ENCODE peak calls at places on chromosomes 3 and 15, in seven cellular contexts. L, X, N, W, J, Q and O are unnamed samples.

GRCh38 chr3:25587094-25587493 is 77.6 kb downstream of the TOP2B start:
- DNase-seq in L (no peak), X (no peak), N (no peak), W (no peak), J (no peak), Q (no peak), O (no peak)

GRCh38 chr3:60552581-60552980 is 698.7 kb downstream of the FHIT start:
- DNase-seq in L (no peak), X (no peak), N (no peak), W (no peak), J (no peak), Q (no peak), O (no peak)

GRCh38 chr3:185152433-185153169 is at the start of gene C3orf70:
- DNase-seq in L (peak), X (peak), N (no peak), W (peak), J (no peak), Q (peak), O (peak)

GRCh38 chr3:45464336-45464809 is 76.0 kb downstream of the LARS2 start:
- DNase-seq in L (peak), X (no peak), N (no peak), W (peak), J (no peak), Q (no peak), O (peak)

GRCh38 chr3:100269410-100270217 is 8.8 kb downstream of the TBC1D23 start:
- DNase-seq in L (no peak), X (no peak), N (peak), W (no peak), J (peak), Q (no peak), O (no peak)

GRCh38 chr15:99105516-99106341 is 849 bp downstream of the SYNM start:
- DNase-seq in L (no peak), X (peak), N (no peak), W (no peak), J (no peak), Q (peak), O (peak)

GRCh38 chr3:99131876-99132275 is 230.4 kb upstream of the DCBLD2 start:
- DNase-seq in L (no peak), X (no peak), N (no peak), W (no peak), J (no peak), Q (no peak), O (no peak)

GRCh38 chr3:107716734-107717133 is 194.0 kb downstream of the BBX start:
- DNase-seq in L (no peak), X (no peak), N (no peak), W (no peak), J (no peak), Q (no peak), O (no peak)

GRCh38 chr3:126419886-126420786 is 25.4 kb downstream of the CFAP100 start:
- DNase-seq in L (peak), X (peak), N (no peak), W (no peak), J (no peak), Q (peak), O (no peak)

GRCh38 chr3:15636028-15636709 is 34.6 kb downstream of the BTD start:
- DNase-seq in L (no peak), X (no peak), N (peak), W (no peak), J (no peak), Q (no peak), O (no peak)

GRCh38 chr3:86702381-86702958 is 288.5 kb downstream of the VGLL3 start:
- DNase-seq in L (peak), X (no peak), N (no peak), W (no peak), J (no peak), Q (no peak), O (no peak)

GRCh38 chr15:88610756-88611231 is 10.3 kb upstream of the AEN start:
- DNase-seq in L (no peak), X (no peak), N (no peak), W (no peak), J (no peak), Q (no peak), O (no peak)

GRCh38 chr3:197295871-197296270 is 2.5 kb downstream of the DLG1 start:
- DNase-seq in L (no peak), X (no peak), N (no peak), W (no peak), J (no peak), Q (no peak), O (no peak)

GRCh38 chr3:27675287-27675686 is 46.8 kb downstream of the EOMES start:
- DNase-seq in L (no peak), X (no peak), N (no peak), W (no peak), J (no peak), Q (no peak), O (no peak)

GRCh38 chr3:49906004-49906860 is 2.6 kb upstream of the MST1R start:
- DNase-seq in L (peak), X (no peak), N (peak), W (no peak), J (no peak), Q (peak), O (peak)

GRCh38 chr3:127761101-127761802 is 61.1 kb downstream of the MGLL start:
- DNase-seq in L (no peak), X (no peak), N (no peak), W (no peak), J (no peak), Q (no peak), O (peak)

GRCh38 chr15:91224750-91225380 is 124.8 kb downstream of the SV2B start:
- DNase-seq in L (peak), X (no peak), N (peak), W (no peak), J (peak), Q (no peak), O (no peak)

GRCh38 chr3:20352547-20353164 is 166.7 kb upstream of the SGO1 start:
- DNase-seq in L (peak), X (no peak), N (no peak), W (no peak), J (no peak), Q (no peak), O (no peak)

GRCh38 chr3:142117452-142117851 is 31.9 kb downstream of the TFDP2 start:
- DNase-seq in L (no peak), X (no peak), N (no peak), W (no peak), J (no peak), Q (no peak), O (no peak)

GRCh38 chr3:33218072-33218445 is 551 bp downstream of the SUSD5 start:
- DNase-seq in L (no peak), X (no peak), N (no peak), W (no peak), J (no peak), Q (no peak), O (no peak)

GRCh38 chr15:78619022-78619950 is 1.5 kb downstream of the CHRNA3 start:
- DNase-seq in L (no peak), X (no peak), N (no peak), W (no peak), J (no peak), Q (peak), O (no peak)

GRCh38 chr3:177929310-177929709 is 606.9 kb upstream of the KCNMB2 start:
- DNase-seq in L (no peak), X (no peak), N (no peak), W (no peak), J (no peak), Q (no peak), O (no peak)

GRCh38 chr3:119937229-119937628 is 155.3 kb downstream of the NR1I2 start:
- DNase-seq in L (peak), X (no peak), N (no peak), W (no peak), J (no peak), Q (no peak), O (no peak)

GRCh38 chr15:63944681-63944955 is 101.7 kb downstream of the DAPK2 start:
- DNase-seq in L (no peak), X (no peak), N (no peak), W (no peak), J (no peak), Q (no peak), O (no peak)

GRCh38 chr3:183254816-183255730 is 2.0 kb downstream of the B3GNT5 start:
- DNase-seq in L (peak), X (peak), N (no peak), W (no peak), J (no peak), Q (peak), O (no peak)

GRCh38 chr3:70737656-70738309 is 425.3 kb upstream of the MDFIC2 start:
- DNase-seq in L (no peak), X (no peak), N (no peak), W (no peak), J (no peak), Q (no peak), O (no peak)

GRCh38 chr3:57227930-57228733 is 603 bp downstream of the APPL1 start:
- DNase-seq in L (peak), X (peak), N (no peak), W (peak), J (no peak), Q (peak), O (peak)

DNA sequence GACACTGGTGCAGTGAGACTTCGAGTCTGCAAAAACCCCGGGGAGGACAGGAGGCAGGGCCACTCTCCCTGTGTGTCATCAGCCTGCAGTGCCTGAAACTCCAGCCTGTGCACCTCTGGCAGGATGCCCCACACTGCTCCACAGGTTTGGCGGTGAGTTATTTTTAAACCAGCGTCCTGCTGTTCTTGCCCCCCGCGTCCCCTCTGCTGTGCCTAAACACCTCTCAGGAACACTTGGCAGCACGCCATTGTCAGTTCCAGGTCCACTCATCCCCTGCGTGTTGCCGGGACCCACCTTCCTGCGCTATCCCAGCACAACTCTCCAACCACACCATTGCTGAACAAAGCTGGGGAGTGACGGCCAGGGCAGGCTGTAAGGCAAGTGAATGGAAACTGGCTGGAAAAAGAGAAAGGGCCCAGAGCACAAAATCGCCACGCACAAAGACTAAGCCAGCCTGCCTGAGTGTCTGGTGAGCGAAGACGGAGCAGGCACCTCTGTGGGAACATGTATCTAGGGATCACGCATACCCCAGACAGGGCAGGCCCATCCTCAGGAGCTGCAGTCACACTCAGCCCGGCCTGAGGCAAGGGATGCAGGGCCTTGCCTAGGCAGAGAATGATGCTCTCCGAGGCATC is 3.1 kb upstream of the PLA2G4F start:
- DNase-seq in L (no peak), X (no peak), N (no peak), W (no peak), J (no peak), Q (peak), O (peak)
- H3K27ac ChIP-seq in L (no peak), X (no peak), N (no peak), W (no peak), J (no peak), Q (no peak), O (no peak)

DNA sequence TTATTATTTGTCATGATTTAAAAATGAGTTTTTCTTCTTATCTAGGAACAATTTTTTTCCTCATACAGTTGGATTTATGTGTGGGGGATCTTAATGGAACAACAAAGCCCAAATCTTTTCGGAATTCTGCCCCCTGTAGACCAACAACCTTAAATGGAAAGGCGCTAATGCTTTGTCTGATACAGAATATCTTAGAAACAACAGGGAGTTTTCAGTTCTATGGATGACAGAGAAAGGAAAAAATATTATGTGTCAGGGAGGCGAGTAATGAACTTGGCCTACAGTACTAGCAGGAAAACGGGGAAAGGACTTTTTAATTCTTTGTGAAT is 592 bp downstream of the MOBP start:
- DNase-seq in L (no peak), X (no peak), N (no peak), W (no peak), J (no peak), Q (no peak), O (no peak)
- TF ChIP-seq CTCF in L (no peak), X (no peak), N (peak), W (no peak), J (peak), Q (no peak), O (no peak)

GRCh38 chr3:43005253-43005652 is 26.1 kb downstream of the GASK1A start:
- DNase-seq in L (no peak), X (no peak), N (no peak), W (no peak), J (no peak), Q (no peak), O (no peak)

GRCh38 chr3:43001556-43002121 is 22.5 kb downstream of the GASK1A start:
- DNase-seq in L (no peak), X (peak), N (no peak), W (no peak), J (no peak), Q (no peak), O (no peak)

GRCh38 chr3:42999212-42999611 is 20.1 kb downstream of the GASK1A start:
- DNase-seq in L (no peak), X (no peak), N (no peak), W (no peak), J (no peak), Q (no peak), O (no peak)

GRCh38 chr3:43004282-43004681 is 25.2 kb downstream of the GASK1A start:
- DNase-seq in L (no peak), X (no peak), N (no peak), W (no peak), J (no peak), Q (no peak), O (no peak)

DNA sequence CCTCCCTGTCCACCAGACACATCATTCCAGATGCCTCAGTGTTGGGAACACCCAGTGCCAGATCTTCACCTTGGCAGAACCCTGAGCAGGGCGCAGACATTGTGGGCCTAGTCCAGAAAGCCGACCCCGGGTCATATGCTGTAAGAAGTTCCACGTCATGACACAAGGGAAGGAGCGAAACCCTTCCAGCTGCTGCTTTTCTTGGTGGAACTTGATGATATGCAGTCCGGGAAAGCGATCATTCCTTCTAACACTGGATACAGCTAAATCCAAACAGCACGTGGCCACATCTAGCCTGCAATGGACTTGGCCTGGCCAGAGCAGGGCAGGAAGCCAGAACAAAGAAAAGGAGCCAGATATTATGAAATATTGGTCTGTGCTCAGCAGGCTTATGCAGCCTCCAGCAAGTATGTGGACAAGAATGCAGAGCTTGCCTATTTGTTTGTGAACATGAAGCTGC is 22.0 kb downstream of the GASK1A start:
- DNase-seq in L (no peak), X (peak), N (no peak), W (peak), J (no peak), Q (peak), O (peak)
- TF ChIP-seq POLR2AphosphoS5 in L (no peak), X (peak), N (no peak), W (no peak), J (no peak), Q (peak), O (peak)

DNA sequence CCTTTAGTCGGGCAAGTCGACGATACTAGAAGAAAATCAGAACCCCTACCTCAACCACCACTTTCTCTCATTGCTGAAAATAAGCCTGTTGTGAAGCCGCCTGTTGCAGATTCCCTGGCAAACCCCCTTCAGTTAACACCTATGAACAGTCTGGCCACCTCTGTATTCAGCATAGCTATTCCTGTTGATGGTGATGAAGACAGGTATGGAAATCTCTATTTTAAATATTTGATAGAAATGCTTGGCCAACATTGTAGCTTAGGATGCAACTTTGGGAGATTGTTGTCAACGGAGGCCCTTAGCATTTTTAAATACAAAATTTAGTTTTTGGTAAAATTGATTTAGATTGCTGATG is 3.0 kb downstream of the TSC22D2 start:
- DNase-seq in L (no peak), X (no peak), N (no peak), W (no peak), J (no peak), Q (no peak), O (no peak)
- H3K27ac ChIP-seq in L (peak), X (peak), N (no peak), W (no peak), J (peak), Q (peak), O (peak)

DNA sequence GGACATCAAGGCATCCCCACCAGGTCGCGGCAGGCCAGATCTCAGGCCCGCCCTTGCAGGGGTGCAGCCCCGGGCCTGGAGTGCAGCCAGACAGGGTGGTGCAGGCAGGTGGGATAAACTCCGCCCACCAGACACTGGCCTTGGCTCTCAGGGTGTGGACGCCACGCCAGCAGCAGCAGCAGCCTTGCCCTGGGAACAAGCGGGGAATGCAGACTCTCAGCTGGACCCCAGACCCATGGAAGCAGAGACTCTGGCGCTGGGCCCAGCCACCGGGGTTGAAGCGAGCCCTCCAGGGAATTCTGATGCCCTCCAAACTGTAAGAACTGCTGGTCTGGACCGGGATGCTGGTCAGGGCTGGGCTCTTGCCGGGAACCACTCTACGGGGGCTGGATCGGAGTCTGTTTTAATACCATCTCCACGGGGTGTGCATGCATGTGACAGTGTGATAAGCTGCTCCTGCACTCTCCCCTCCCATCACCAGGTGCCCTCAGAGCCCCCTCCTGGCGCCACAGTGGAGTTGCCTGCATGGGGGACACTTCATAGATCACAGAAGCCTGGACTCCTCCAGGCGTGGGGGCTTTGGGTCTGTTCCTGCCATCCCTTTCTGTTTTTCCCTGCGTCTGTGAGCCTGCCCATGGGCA is 142.7 kb downstream of the NSMCE3 start:
- DNase-seq in L (peak), X (peak), N (no peak), W (no peak), J (no peak), Q (no peak), O (no peak)
- TF ChIP-seq CTCF in L (peak), X (no peak), N (peak), W (no peak), J (no peak), Q (no peak), O (no peak)

DNA sequence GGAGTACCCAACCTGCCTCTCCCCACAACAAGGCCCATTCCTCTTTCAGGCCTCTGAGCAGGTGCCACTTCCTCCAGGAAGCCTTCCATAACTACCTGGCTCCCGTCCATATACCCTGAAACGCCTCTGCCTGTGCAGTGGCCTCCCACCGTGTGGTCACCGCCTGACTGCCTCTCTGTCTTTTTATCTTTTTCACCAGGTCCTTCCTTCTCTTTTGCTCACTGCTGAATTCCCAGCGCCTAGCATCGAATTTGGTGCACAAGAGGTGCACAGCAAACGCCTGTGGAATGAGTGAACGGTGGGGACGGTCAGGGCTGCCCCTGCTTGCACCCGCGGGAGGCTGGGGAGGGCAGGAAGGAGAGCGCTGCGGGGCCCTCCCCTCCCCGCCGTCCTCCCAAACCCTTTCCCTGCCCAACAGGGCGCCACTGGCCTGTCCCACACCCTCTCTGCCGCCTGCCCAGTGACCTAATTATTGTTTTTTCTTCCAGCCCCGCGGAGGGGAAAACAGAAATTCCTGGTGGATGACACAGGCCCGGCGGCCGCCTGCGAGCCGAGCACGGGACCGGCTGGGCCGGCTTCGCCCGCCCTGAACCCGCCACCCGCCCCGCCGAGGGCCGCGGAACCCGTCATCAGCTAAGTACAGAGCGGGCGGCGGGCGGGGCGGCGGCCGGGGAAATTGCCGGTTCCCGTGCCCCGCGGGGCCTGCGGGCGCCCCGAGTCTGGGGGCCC is 140.1 kb downstream of the SMAD6 start:
- DNase-seq in L (peak), X (peak), N (peak), W (peak), J (no peak), Q (peak), O (peak)
- TF ChIP-seq POLR2AphosphoS5 in L (no peak), X (peak), N (peak), W (no peak), J (no peak), Q (peak), O (peak)